ENCODE peak calls at places on chromosomes 16 and 17, in nine cellular contexts. J, K, E, I, U, T, A, L and R are unnamed samples.

GRCh38 chr16:997440-998051 is 16.0 kb downstream of the SOX8 start:
- DNase-seq in I (peak), T (peak), U (no peak), L (peak), J (no peak), K (no peak), E (peak), A (no peak), R (peak)

GRCh38 chr17:31842416-31843381 is 16.3 kb downstream of the COPRS start:
- DNase-seq in K (no peak), E (peak), L (peak), U (peak), T (peak), I (peak), J (peak), A (peak), R (peak)

GRCh38 chr17:44467108-44467507 is 36.1 kb downstream of the GPATCH8 start:
- DNase-seq in U (no peak), K (no peak), T (peak), I (no peak), L (peak), E (peak), J (no peak), A (no peak), R (no peak)

GRCh38 chr16:7548796-7549318 is 216.2 kb downstream of the RBFOX1 start:
- DNase-seq in E (no peak), A (no peak), U (no peak), T (no peak), L (no peak), I (no peak), J (no peak), K (no peak), R (no peak)

GRCh38 chr17:81869221-81870154 is 1.6 kb downstream of the ARHGDIA start:
- DNase-seq in J (peak), L (peak), A (peak), T (peak), K (no peak), I (no peak), U (peak), E (peak), R (peak)

GRCh38 chr16:31052131-31052530 is 18.8 kb downstream of the STX4 start:
- DNase-seq in J (no peak), I (peak), A (no peak), K (no peak), E (peak), T (peak), U (no peak), L (peak), R (peak)

GRCh38 chr16:88566158-88566557 is 4.0 kb upstream of the ZC3H18 start:
- DNase-seq in J (no peak), I (peak), E (peak), T (peak), A (no peak), L (peak), U (no peak), K (no peak), R (peak)

GRCh38 chr16:5504028-5504758 is 406.6 kb upstream of the EEF2KMT start:
- DNase-seq in E (no peak), T (no peak), J (peak), K (no peak), U (no peak), L (no peak), A (peak), I (peak), R (no peak)

GRCh38 chr17:74119960-74120359 is 83.5 kb upstream of the RPL38 start:
- DNase-seq in E (no peak), J (no peak), L (no peak), A (no peak), K (no peak), T (no peak), I (no peak), U (no peak), R (no peak)

GRCh38 chr16:19169081-19169639 is 1.1 kb downstream of the SYT17 start:
- DNase-seq in J (no peak), A (no peak), L (no peak), E (no peak), T (no peak), U (no peak), I (no peak), K (no peak), R (no peak)

GRCh38 chr17:82611140-82612058 is 36.8 kb downstream of the WDR45B start:
- DNase-seq in U (no peak), A (no peak), L (no peak), K (peak), E (peak), J (no peak), T (peak), I (peak), R (peak)

GRCh38 chr17:10067446-10068143 is 130.8 kb downstream of the GAS7 start:
- DNase-seq in U (no peak), J (no peak), A (no peak), K (no peak), L (no peak), I (no peak), T (no peak), E (no peak), R (no peak)

GRCh38 chr17:39186481-39187002 is 10.9 kb downstream of the CACNB1 start:
- DNase-seq in K (no peak), J (no peak), A (no peak), E (no peak), U (no peak), I (no peak), L (no peak), T (no peak), R (no peak)

GRCh38 chr17:39183045-39183444 is 14.4 kb downstream of the CACNB1 start:
- DNase-seq in U (no peak), I (no peak), K (no peak), L (no peak), E (no peak), T (no peak), J (no peak), A (no peak), R (no peak)

GRCh38 chr17:39191750-39192510 is 5.5 kb downstream of the CACNB1 start:
- DNase-seq in L (no peak), U (no peak), K (peak), A (no peak), J (no peak), I (no peak), T (no peak), E (no peak), R (no peak)

GRCh38 chr17:39183766-39184165 is 13.7 kb downstream of the CACNB1 start:
- DNase-seq in T (no peak), L (no peak), K (no peak), A (no peak), I (no peak), E (no peak), U (no peak), J (no peak), R (no peak)

DNA sequence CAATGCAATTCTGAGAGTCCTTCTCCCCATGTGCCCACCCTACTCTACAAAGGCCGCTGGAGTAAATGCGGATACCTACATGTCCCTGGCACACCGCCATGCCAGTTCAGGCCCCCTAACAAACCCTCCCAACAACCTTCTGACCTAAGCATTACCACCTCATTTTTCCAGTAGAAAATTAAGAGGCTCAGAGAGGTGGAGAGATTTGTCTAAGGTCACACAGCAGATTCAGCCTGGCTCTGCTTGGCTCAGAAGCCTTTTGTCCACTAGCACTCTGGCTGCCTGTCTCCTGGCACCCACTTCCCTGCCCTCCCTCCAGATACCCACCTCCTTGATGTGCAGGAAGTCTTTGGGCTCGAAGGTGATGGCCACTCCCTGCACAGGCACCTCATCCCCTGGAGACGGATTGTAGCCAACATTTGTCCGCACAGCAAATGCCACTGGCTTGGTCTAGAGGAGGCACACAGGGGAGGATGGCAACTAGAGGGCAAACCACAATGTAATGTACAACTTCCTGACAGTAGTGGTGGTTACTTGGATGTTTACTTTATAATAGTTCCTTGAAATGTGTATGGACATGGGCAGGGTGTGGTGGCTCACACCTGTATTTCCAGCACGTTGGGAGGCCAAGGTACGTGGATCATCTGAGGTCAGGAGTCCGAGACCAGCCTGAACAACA is 10.2 kb downstream of the CACNB1 start:
- DNase-seq in K (no peak), T (no peak), L (no peak), E (no peak), J (no peak), I (no peak), U (no peak), A (no peak), R (no peak)
- H3K4me3 ChIP-seq in K (no peak), T (no peak), L (no peak), E (no peak), J (no peak), I (no peak), U (no peak), A (no peak), R (no peak)

GRCh38 chr16:67934306-67935095 is 2.1 kb downstream of the PSMB10 start:
- DNase-seq in T (peak), K (no peak), J (no peak), I (no peak), A (no peak), L (no peak), E (peak), U (no peak), R (no peak)
- H3K4me3 ChIP-seq in T (peak), K (peak), J (peak), I (peak), A (no peak), L (no peak), E (peak), U (peak), R (peak)

GRCh38 chr17:29159286-29159860 is 20.8 kb downstream of the MYO18A start:
- DNase-seq in L (no peak), E (peak), A (no peak), T (no peak), K (no peak), U (no peak), I (no peak), J (no peak), R (no peak)
- H3K4me3 ChIP-seq in L (no peak), E (no peak), A (no peak), T (no peak), K (no peak), U (no peak), I (no peak), J (no peak), R (no peak)

GRCh38 chr17:42281571-42282096 is 5.4 kb upstream of the STAT5B start:
- DNase-seq in U (no peak), T (no peak), A (peak), K (no peak), I (no peak), J (peak), E (no peak), L (no peak), R (no peak)
- H3K4me3 ChIP-seq in U (no peak), T (no peak), A (no peak), K (no peak), I (no peak), J (no peak), E (no peak), L (no peak), R (no peak)

GRCh38 chr17:48528153-48528912 is 2.5 kb downstream of the HOXB1 start:
- DNase-seq in U (no peak), J (no peak), L (no peak), E (no peak), T (no peak), K (no peak), I (no peak), A (no peak), R (no peak)

GRCh38 chr17:48530208-48530886 is 464 bp downstream of the HOXB1 start:
- DNase-seq in E (no peak), J (no peak), I (no peak), L (no peak), T (no peak), U (no peak), A (no peak), K (peak), R (no peak)

GRCh38 chr17:48529191-48529979 is 1.4 kb downstream of the HOXB1 start:
- DNase-seq in I (no peak), U (no peak), T (no peak), K (peak), J (no peak), E (no peak), L (no peak), A (no peak), R (no peak)

GRCh38 chr17:48527742-48528028 is 3.1 kb downstream of the HOXB1 start:
- DNase-seq in I (no peak), A (no peak), L (no peak), T (no peak), U (no peak), K (no peak), J (no peak), E (no peak), R (no peak)

DNA sequence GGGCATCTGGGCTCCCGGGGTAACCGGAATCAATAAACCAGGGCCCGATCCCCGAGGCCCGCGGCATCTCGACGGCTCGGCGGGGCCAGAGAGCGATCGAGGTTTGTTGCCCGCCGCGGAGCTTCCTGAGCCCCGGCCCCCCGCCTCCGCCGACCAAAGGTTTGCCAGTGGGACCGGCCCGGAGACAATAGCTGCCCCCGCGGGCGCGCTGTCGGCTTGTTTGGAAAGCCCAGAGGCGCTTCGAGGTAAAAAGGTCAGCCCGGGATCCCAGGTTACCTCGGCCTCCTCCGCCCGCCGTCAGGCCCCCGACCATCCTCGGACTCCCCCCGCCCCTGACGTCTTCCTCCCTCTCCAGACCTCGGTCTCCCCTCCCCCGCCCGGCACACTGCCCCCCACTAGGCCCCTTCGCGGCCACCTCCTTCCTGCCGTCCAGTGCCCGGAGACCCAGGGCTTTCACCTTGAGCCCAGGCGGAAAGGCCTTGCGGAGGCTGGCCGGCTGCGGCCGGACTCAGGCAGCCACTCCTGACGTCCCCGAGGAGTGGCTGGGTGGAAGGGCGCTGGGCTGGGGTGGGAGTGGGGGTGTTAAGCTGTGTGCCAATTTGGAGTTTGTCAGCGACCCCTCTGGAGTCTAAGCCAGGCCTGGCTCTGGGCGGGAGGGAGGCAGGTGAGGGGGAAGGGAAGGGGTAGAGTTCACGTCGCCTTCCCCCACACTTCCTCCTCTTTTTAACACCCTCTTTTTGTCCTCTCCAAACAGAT is 3.6 kb downstream of the HOXB1 start:
- DNase-seq in A (no peak), I (no peak), U (no peak), J (no peak), K (peak), E (no peak), T (no peak), L (no peak), R (no peak)
- H3K4me3 ChIP-seq in A (no peak), I (no peak), U (no peak), J (peak), K (no peak), E (no peak), T (no peak), L (no peak), R (no peak)

DNA sequence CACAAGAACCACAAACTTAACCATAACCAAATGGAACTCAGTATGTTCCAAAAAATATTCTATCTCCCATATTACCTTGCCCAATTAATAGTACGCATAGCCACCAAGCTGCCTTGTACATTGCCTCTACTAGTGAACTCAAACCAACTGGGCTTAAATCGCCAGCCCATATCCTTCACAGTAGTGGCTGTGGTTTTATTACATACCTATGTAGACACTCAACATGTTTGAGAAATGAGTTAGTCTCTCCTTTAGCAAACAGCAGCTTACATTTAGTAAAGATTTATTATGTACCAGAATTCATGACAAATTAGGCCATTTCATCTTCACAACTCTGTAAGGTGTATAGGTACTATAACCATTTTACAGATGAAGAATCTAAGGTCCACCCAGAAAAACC is 41.4 kb downstream of the GRB2 start:
- DNase-seq in K (no peak), J (no peak), L (no peak), A (no peak), T (peak), U (no peak), E (peak), I (peak), R (peak)
- H3K4me3 ChIP-seq in K (no peak), J (no peak), L (no peak), A (no peak), T (no peak), U (no peak), E (no peak), I (peak), R (no peak)

DNA sequence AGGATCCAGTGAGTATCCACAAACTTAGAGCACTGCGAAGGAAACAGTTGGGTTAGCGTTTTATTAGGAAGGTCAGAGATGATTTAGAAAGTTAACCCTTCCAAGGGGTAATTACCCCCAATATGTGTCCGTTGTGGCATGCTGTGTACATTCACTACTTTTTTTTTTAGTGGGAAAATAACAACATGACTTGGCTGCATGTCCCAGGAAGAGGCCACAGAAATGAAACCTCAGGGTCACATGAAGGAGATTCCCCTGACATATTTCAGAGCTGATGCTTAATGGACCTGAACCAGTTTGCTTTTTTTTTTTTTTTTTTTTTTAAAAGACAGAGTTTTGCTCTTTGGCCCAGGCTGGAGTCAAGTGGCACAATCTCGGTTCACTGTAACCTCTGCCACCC is 167.5 kb downstream of the PRKCA start:
- DNase-seq in L (no peak), K (no peak), U (no peak), I (no peak), E (no peak), T (peak), J (no peak), A (no peak), R (no peak)
- H3K4me3 ChIP-seq in L (no peak), K (no peak), U (no peak), I (no peak), E (no peak), T (no peak), J (no peak), A (no peak), R (no peak)

GRCh38 chr17:29158515-29159275 is 21.5 kb downstream of the MYO18A start:
- DNase-seq in J (no peak), I (peak), L (no peak), A (peak), U (no peak), E (peak), T (peak), K (peak), R (no peak)
- H3K4me3 ChIP-seq in J (no peak), I (no peak), L (no peak), A (no peak), U (no peak), E (no peak), T (peak), K (no peak), R (no peak)